ENCODE peak calls at places on chromosomes 2 and 18, in ten cellular contexts. Y, Q, D, W, B, N, Z, G, A and F are unnamed samples.

GRCh38 chr2:204027105-204027504 is 90.5 kb downstream of the ICOS start:
- DNase-seq in Y (no peak), Q (no peak), D (no peak), W (no peak), B (no peak), N (no peak), Z (no peak), G (peak), A (peak), F (no peak)

GRCh38 chr2:201203916-201204654 is 21.1 kb downstream of the CASP10 start:
- DNase-seq in Y (peak), Q (peak), D (peak), W (peak), B (no peak), N (no peak), Z (no peak), G (no peak), A (peak), F (no peak)

GRCh38 chr2:187459242-187459641 is 11.2 kb upstream of the CALCRL start:
- DNase-seq in Y (no peak), Q (no peak), D (no peak), W (no peak), B (no peak), N (no peak), Z (no peak), G (no peak), A (no peak), F (no peak)

GRCh38 chr2:15485949-15486348 is 75.2 kb downstream of the NBAS start:
- DNase-seq in Y (no peak), Q (no peak), D (no peak), W (no peak), B (no peak), N (no peak), Z (no peak), G (no peak), A (no peak), F (no peak)

GRCh38 chr2:74646201-74646600 is 1.9 kb downstream of the M1AP start:
- DNase-seq in Y (no peak), Q (no peak), D (no peak), W (no peak), B (no peak), N (no peak), Z (no peak), G (no peak), A (peak), F (no peak)

GRCh38 chr18:72762505-72763122 is 105.2 kb downstream of the NETO1 start:
- DNase-seq in Y (peak), Q (peak), D (peak), W (peak), B (no peak), N (no peak), Z (peak), G (peak), A (peak), F (peak)

GRCh38 chr2:197219636-197220035 is 90.9 kb downstream of the ANKRD44 start:
- DNase-seq in Y (peak), Q (no peak), D (no peak), W (no peak), B (no peak), N (no peak), Z (no peak), G (no peak), A (peak), F (no peak)

GRCh38 chr2:43387092-43388062 is 161.0 kb upstream of the ZFP36L2 start:
- DNase-seq in Y (peak), Q (no peak), D (peak), W (peak), B (no peak), N (no peak), Z (no peak), G (peak), A (peak), F (no peak)

GRCh38 chr18:46481048-46481846 is 175.8 kb downstream of the LOXHD1 start:
- DNase-seq in Y (peak), Q (no peak), D (peak), W (peak), B (peak), N (peak), Z (peak), G (peak), A (peak), F (no peak)

GRCh38 chr2:36886664-36887063 is 79.7 kb downstream of the STRN start:
- DNase-seq in Y (no peak), Q (no peak), D (peak), W (no peak), B (no peak), N (no peak), Z (no peak), G (no peak), A (no peak), F (no peak)

GRCh38 chr2:234363011-234363487 is 133.8 kb downstream of the ARL4C start:
- DNase-seq in Y (no peak), Q (no peak), D (peak), W (peak), B (no peak), N (no peak), Z (peak), G (no peak), A (peak), F (peak)

GRCh38 chr2:236988690-236989639 is 96.7 kb upstream of the COPS8 start:
- DNase-seq in Y (peak), Q (no peak), D (peak), W (no peak), B (no peak), N (no peak), Z (no peak), G (no peak), A (peak), F (no peak)

GRCh38 chr2:64419591-64420165 is 34.3 kb upstream of the LGALSL start:
- DNase-seq in Y (peak), Q (no peak), D (peak), W (no peak), B (no peak), N (no peak), Z (no peak), G (no peak), A (no peak), F (no peak)

GRCh38 chr2:152396763-152397162 is 61.8 kb downstream of the FMNL2 start:
- DNase-seq in Y (no peak), Q (no peak), D (peak), W (no peak), B (no peak), N (no peak), Z (no peak), G (no peak), A (peak), F (no peak)

GRCh38 chr2:8606649-8607550 is 75.0 kb upstream of the ID2 start:
- DNase-seq in Y (no peak), Q (no peak), D (no peak), W (no peak), B (no peak), N (no peak), Z (no peak), G (no peak), A (no peak), F (no peak)

GRCh38 chr2:196105956-196106355 is 37.3 kb upstream of the DNAH7 start:
- DNase-seq in Y (no peak), Q (no peak), D (no peak), W (peak), B (no peak), N (no peak), Z (no peak), G (no peak), A (no peak), F (no peak)

GRCh38 chr2:18432999-18433398 is 127.5 kb downstream of the RDH14 start:
- DNase-seq in Y (peak), Q (no peak), D (peak), W (peak), B (no peak), N (no peak), Z (no peak), G (peak), A (peak), F (no peak)

GRCh38 chr18:79849328-79850207 is 51.8 kb downstream of the KCNG2 start:
- DNase-seq in Y (no peak), Q (no peak), D (no peak), W (no peak), B (no peak), N (no peak), Z (no peak), G (no peak), A (no peak), F (no peak)